ENCODE peak calls at places on chromosomes 16 and 17, in ten cellular contexts. One of them, this sample, is unnamed.

GRCh38 chr16:22627043-22627442 is 116.4 kb downstream of the NPIPB5 start:
- DNase-seq in activated T-helper 1 cell treated with anti-CD3 and anti-CD28 coated beads, Interleukin-12 subunit alpha, Interleukin-12 subunit beta, Interleukin-2, Interleukin-4 antibody, amounts not matched to agents 30 ng/mL and 10 ng/mL and 1 ng/mL, durations not matched to agents 14 hours and 24 hours and 36 hours: no peak
- DNase-seq in stomach: no peak
- DNase-seq in neural progenitor cell: no peak
- DNase-seq in NCI-H2107: no peak
- DNase-seq in stimulated activated CD4-positive, alpha-beta T cell treated with anti-CD3 and anti-CD28 coated beads, Interleukin-15, amount 100 ng/mL, for 1 hour: no peak
- DNase-seq in NCI-H2081: no peak
- DNase-seq in ACHN: no peak
- DNase-seq in cardiac muscle cell: no peak
- DNase-seq in activated T-cell treated with anti-CD3 and anti-CD28 coated beads for 1 hour: no peak
- DNase-seq in this sample: peak; percentile 14

GRCh38 chr16:57178793-57179212 is 7.0 kb downstream of the PSME3IP1 start:
- DNase-seq in neural progenitor cell: peak; percentile 54
- DNase-seq in cardiac muscle cell: no peak
- DNase-seq in activated T-helper 1 cell treated with anti-CD3 and anti-CD28 coated beads, Interleukin-12 subunit alpha, Interleukin-12 subunit beta, Interleukin-2, Interleukin-4 antibody, amounts not matched to agents 30 ng/mL and 10 ng/mL and 1 ng/mL, durations not matched to agents 14 hours and 24 hours and 36 hours: no peak
- DNase-seq in activated T-cell treated with anti-CD3 and anti-CD28 coated beads for 1 hour: no peak
- DNase-seq in stomach: no peak
- DNase-seq in ACHN: no peak
- DNase-seq in stimulated activated CD4-positive, alpha-beta T cell treated with anti-CD3 and anti-CD28 coated beads, Interleukin-15, amount 100 ng/mL, for 1 hour: no peak
- DNase-seq in NCI-H2107: no peak
- DNase-seq in NCI-H2081: no peak
- DNase-seq in this sample: no peak

GRCh38 chr16:15507299-15507958 is 73.0 kb downstream of the BMERB1 start:
- DNase-seq in stimulated activated CD4-positive, alpha-beta T cell treated with anti-CD3 and anti-CD28 coated beads, Interleukin-15, amount 100 ng/mL, for 1 hour: no peak
- DNase-seq in NCI-H2081: no peak
- DNase-seq in NCI-H2107: no peak
- DNase-seq in stomach: no peak
- DNase-seq in neural progenitor cell: no peak
- DNase-seq in cardiac muscle cell: peak; percentile 50
- DNase-seq in ACHN: no peak
- DNase-seq in activated T-helper 1 cell treated with anti-CD3 and anti-CD28 coated beads, Interleukin-12 subunit alpha, Interleukin-12 subunit beta, Interleukin-2, Interleukin-4 antibody, amounts not matched to agents 30 ng/mL and 10 ng/mL and 1 ng/mL, durations not matched to agents 14 hours and 24 hours and 36 hours: no peak
- DNase-seq in activated T-cell treated with anti-CD3 and anti-CD28 coated beads for 1 hour: no peak
- DNase-seq in this sample: no peak

GRCh38 chr16:49542391-49542891 is 168.8 kb downstream of the C16orf78 start:
- DNase-seq in ACHN: no peak
- DNase-seq in neural progenitor cell: no peak
- DNase-seq in NCI-H2081: no peak
- DNase-seq in stomach: no peak
- DNase-seq in stimulated activated CD4-positive, alpha-beta T cell treated with anti-CD3 and anti-CD28 coated beads, Interleukin-15, amount 100 ng/mL, for 1 hour: no peak
- DNase-seq in cardiac muscle cell: no peak
- DNase-seq in NCI-H2107: no peak
- DNase-seq in activated T-helper 1 cell treated with anti-CD3 and anti-CD28 coated beads, Interleukin-12 subunit alpha, Interleukin-12 subunit beta, Interleukin-2, Interleukin-4 antibody, amounts not matched to agents 30 ng/mL and 10 ng/mL and 1 ng/mL, durations not matched to agents 14 hours and 24 hours and 36 hours: no peak
- DNase-seq in activated T-cell treated with anti-CD3 and anti-CD28 coated beads for 1 hour: no peak
- DNase-seq in this sample: no peak

GRCh38 chr16:51155901-51156810 is 5.1 kb upstream of the SALL1 start:
- DNase-seq in activated T-cell treated with anti-CD3 and anti-CD28 coated beads for 1 hour: no peak
- DNase-seq in cardiac muscle cell: peak; percentile 45
- DNase-seq in ACHN: peak; percentile 35
- DNase-seq in NCI-H2107: no peak
- DNase-seq in stimulated activated CD4-positive, alpha-beta T cell treated with anti-CD3 and anti-CD28 coated beads, Interleukin-15, amount 100 ng/mL, for 1 hour: no peak
- DNase-seq in stomach: no peak
- DNase-seq in activated T-helper 1 cell treated with anti-CD3 and anti-CD28 coated beads, Interleukin-12 subunit alpha, Interleukin-12 subunit beta, Interleukin-2, Interleukin-4 antibody, amounts not matched to agents 30 ng/mL and 10 ng/mL and 1 ng/mL, durations not matched to agents 14 hours and 24 hours and 36 hours: no peak
- DNase-seq in neural progenitor cell: peak; percentile 73
- DNase-seq in NCI-H2081: no peak
- DNase-seq in this sample: no peak

GRCh38 chr16:67179421-67180080 is 4.2 kb downstream of the MATCAP1 start:
- DNase-seq in activated T-cell treated with anti-CD3 and anti-CD28 coated beads for 1 hour: no peak
- DNase-seq in NCI-H2107: no peak
- DNase-seq in ACHN: peak; percentile 53
- DNase-seq in cardiac muscle cell: no peak
- DNase-seq in NCI-H2081: peak; percentile 25
- DNase-seq in neural progenitor cell: no peak
- DNase-seq in stomach: no peak
- DNase-seq in stimulated activated CD4-positive, alpha-beta T cell treated with anti-CD3 and anti-CD28 coated beads, Interleukin-15, amount 100 ng/mL, for 1 hour: no peak
- DNase-seq in activated T-helper 1 cell treated with anti-CD3 and anti-CD28 coated beads, Interleukin-12 subunit alpha, Interleukin-12 subunit beta, Interleukin-2, Interleukin-4 antibody, amounts not matched to agents 30 ng/mL and 10 ng/mL and 1 ng/mL, durations not matched to agents 14 hours and 24 hours and 36 hours: no peak
- DNase-seq in this sample: no peak

GRCh38 chr16:23310744-23311143 is 8.6 kb downstream of the SCNN1B start:
- DNase-seq in NCI-H2107: no peak
- DNase-seq in ACHN: no peak
- DNase-seq in stomach: no peak
- DNase-seq in stimulated activated CD4-positive, alpha-beta T cell treated with anti-CD3 and anti-CD28 coated beads, Interleukin-15, amount 100 ng/mL, for 1 hour: no peak
- DNase-seq in activated T-helper 1 cell treated with anti-CD3 and anti-CD28 coated beads, Interleukin-12 subunit alpha, Interleukin-12 subunit beta, Interleukin-2, Interleukin-4 antibody, amounts not matched to agents 30 ng/mL and 10 ng/mL and 1 ng/mL, durations not matched to agents 14 hours and 24 hours and 36 hours: no peak
- DNase-seq in NCI-H2081: no peak
- DNase-seq in cardiac muscle cell: no peak
- DNase-seq in activated T-cell treated with anti-CD3 and anti-CD28 coated beads for 1 hour: no peak
- DNase-seq in neural progenitor cell: no peak
- DNase-seq in this sample: no peak

GRCh38 chr16:1709356-1709755 is 3.4 kb downstream of the MAPK8IP3 start:
- DNase-seq in stimulated activated CD4-positive, alpha-beta T cell treated with anti-CD3 and anti-CD28 coated beads, Interleukin-15, amount 100 ng/mL, for 1 hour: no peak
- DNase-seq in cardiac muscle cell: no peak
- DNase-seq in stomach: no peak
- DNase-seq in neural progenitor cell: no peak
- DNase-seq in activated T-cell treated with anti-CD3 and anti-CD28 coated beads for 1 hour: no peak
- DNase-seq in NCI-H2081: no peak
- DNase-seq in NCI-H2107: no peak
- DNase-seq in ACHN: no peak
- DNase-seq in activated T-helper 1 cell treated with anti-CD3 and anti-CD28 coated beads, Interleukin-12 subunit alpha, Interleukin-12 subunit beta, Interleukin-2, Interleukin-4 antibody, amounts not matched to agents 30 ng/mL and 10 ng/mL and 1 ng/mL, durations not matched to agents 14 hours and 24 hours and 36 hours: no peak
- DNase-seq in this sample: no peak

GRCh38 chr17:18987862-18988545 is 16.6 kb downstream of the FAM83G start:
- DNase-seq in stomach: peak; percentile 86
- DNase-seq in stimulated activated CD4-positive, alpha-beta T cell treated with anti-CD3 and anti-CD28 coated beads, Interleukin-15, amount 100 ng/mL, for 1 hour: no peak
- DNase-seq in neural progenitor cell: no peak
- DNase-seq in NCI-H2107: no peak
- DNase-seq in cardiac muscle cell: no peak
- DNase-seq in ACHN: no peak
- DNase-seq in NCI-H2081: no peak
- DNase-seq in activated T-helper 1 cell treated with anti-CD3 and anti-CD28 coated beads, Interleukin-12 subunit alpha, Interleukin-12 subunit beta, Interleukin-2, Interleukin-4 antibody, amounts not matched to agents 30 ng/mL and 10 ng/mL and 1 ng/mL, durations not matched to agents 14 hours and 24 hours and 36 hours: no peak
- DNase-seq in activated T-cell treated with anti-CD3 and anti-CD28 coated beads for 1 hour: no peak
- DNase-seq in this sample: no peak

GRCh38 chr16:66511615-66512500 is 38.1 kb downstream of the TK2 start:
- DNase-seq in NCI-H2107: no peak
- DNase-seq in stomach: peak; percentile 25
- DNase-seq in ACHN: peak; percentile 98
- DNase-seq in activated T-cell treated with anti-CD3 and anti-CD28 coated beads for 1 hour: no peak
- DNase-seq in stimulated activated CD4-positive, alpha-beta T cell treated with anti-CD3 and anti-CD28 coated beads, Interleukin-15, amount 100 ng/mL, for 1 hour: no peak
- DNase-seq in cardiac muscle cell: peak; percentile 80
- DNase-seq in NCI-H2081: no peak
- DNase-seq in neural progenitor cell: peak; percentile 33
- DNase-seq in activated T-helper 1 cell treated with anti-CD3 and anti-CD28 coated beads, Interleukin-12 subunit alpha, Interleukin-12 subunit beta, Interleukin-2, Interleukin-4 antibody, amounts not matched to agents 30 ng/mL and 10 ng/mL and 1 ng/mL, durations not matched to agents 14 hours and 24 hours and 36 hours: no peak
- DNase-seq in this sample: no peak

GRCh38 chr16:55754056-55754455 is 78.8 kb downstream of the CES1 start:
- DNase-seq in stomach: no peak
- DNase-seq in NCI-H2081: no peak
- DNase-seq in activated T-helper 1 cell treated with anti-CD3 and anti-CD28 coated beads, Interleukin-12 subunit alpha, Interleukin-12 subunit beta, Interleukin-2, Interleukin-4 antibody, amounts not matched to agents 30 ng/mL and 10 ng/mL and 1 ng/mL, durations not matched to agents 14 hours and 24 hours and 36 hours: no peak
- DNase-seq in activated T-cell treated with anti-CD3 and anti-CD28 coated beads for 1 hour: no peak
- DNase-seq in stimulated activated CD4-positive, alpha-beta T cell treated with anti-CD3 and anti-CD28 coated beads, Interleukin-15, amount 100 ng/mL, for 1 hour: no peak
- DNase-seq in NCI-H2107: no peak
- DNase-seq in neural progenitor cell: no peak
- DNase-seq in cardiac muscle cell: no peak
- DNase-seq in ACHN: no peak
- DNase-seq in this sample: no peak

GRCh38 chr16:88773812-88774291 is 11.2 kb downstream of the PIEZO1 start:
- DNase-seq in stomach: peak; percentile 46
- DNase-seq in NCI-H2107: no peak
- DNase-seq in ACHN: peak; percentile 46
- DNase-seq in cardiac muscle cell: peak; percentile 42
- DNase-seq in NCI-H2081: no peak
- DNase-seq in stimulated activated CD4-positive, alpha-beta T cell treated with anti-CD3 and anti-CD28 coated beads, Interleukin-15, amount 100 ng/mL, for 1 hour: no peak
- DNase-seq in activated T-cell treated with anti-CD3 and anti-CD28 coated beads for 1 hour: no peak
- DNase-seq in activated T-helper 1 cell treated with anti-CD3 and anti-CD28 coated beads, Interleukin-12 subunit alpha, Interleukin-12 subunit beta, Interleukin-2, Interleukin-4 antibody, amounts not matched to agents 30 ng/mL and 10 ng/mL and 1 ng/mL, durations not matched to agents 14 hours and 24 hours and 36 hours: no peak
- DNase-seq in neural progenitor cell: peak; percentile 68
- DNase-seq in this sample: no peak

GRCh38 chr16:66975302-66975893 is 13.0 kb upstream of the CES4A start:
- DNase-seq in NCI-H2107: no peak
- DNase-seq in ACHN: no peak
- DNase-seq in neural progenitor cell: no peak
- DNase-seq in stomach: no peak
- DNase-seq in NCI-H2081: no peak
- DNase-seq in stimulated activated CD4-positive, alpha-beta T cell treated with anti-CD3 and anti-CD28 coated beads, Interleukin-15, amount 100 ng/mL, for 1 hour: no peak
- DNase-seq in activated T-helper 1 cell treated with anti-CD3 and anti-CD28 coated beads, Interleukin-12 subunit alpha, Interleukin-12 subunit beta, Interleukin-2, Interleukin-4 antibody, amounts not matched to agents 30 ng/mL and 10 ng/mL and 1 ng/mL, durations not matched to agents 14 hours and 24 hours and 36 hours: no peak
- DNase-seq in cardiac muscle cell: no peak
- DNase-seq in activated T-cell treated with anti-CD3 and anti-CD28 coated beads for 1 hour: no peak
- DNase-seq in this sample: no peak

GRCh38 chr16:15034266-15035162 is 21.4 kb downstream of the NTAN1 start:
- DNase-seq in activated T-helper 1 cell treated with anti-CD3 and anti-CD28 coated beads, Interleukin-12 subunit alpha, Interleukin-12 subunit beta, Interleukin-2, Interleukin-4 antibody, amounts not matched to agents 30 ng/mL and 10 ng/mL and 1 ng/mL, durations not matched to agents 14 hours and 24 hours and 36 hours: no peak
- DNase-seq in neural progenitor cell: no peak
- DNase-seq in NCI-H2081: no peak
- DNase-seq in NCI-H2107: no peak
- DNase-seq in stomach: no peak
- DNase-seq in cardiac muscle cell: peak; percentile 41
- DNase-seq in ACHN: no peak
- DNase-seq in stimulated activated CD4-positive, alpha-beta T cell treated with anti-CD3 and anti-CD28 coated beads, Interleukin-15, amount 100 ng/mL, for 1 hour: no peak
- DNase-seq in activated T-cell treated with anti-CD3 and anti-CD28 coated beads for 1 hour: no peak
- DNase-seq in this sample: no peak

This sample was measured in NCI-H2029 treated with DMSO at 0.1 percent for 48 hours.